ENCODE peak calls at places on chromosomes 12 and 14, in nine cellular contexts. One of them, this sample, is unnamed.

GRCh38 chr12:93785262-93786010 is 108.3 kb downstream of the CRADD start:
- DNase-seq in mammary epithelial cell: peak
- DNase-seq in endothelial cell of umbilical vein: peak
- DNase-seq in fibroblast of lung: peak
- DNase-seq in AG10803: peak
- DNase-seq in OCI-LY7: no peak
- DNase-seq in MM.1S: no peak
- DNase-seq in H7: no peak
- DNase-seq in breast epithelium: no peak
- DNase-seq in this sample: no peak

GRCh38 chr14:30180219-30180618 is 252.6 kb upstream of the PRKD1 start:
- DNase-seq in OCI-LY7: no peak
- DNase-seq in breast epithelium: no peak
- DNase-seq in mammary epithelial cell: no peak
- DNase-seq in endothelial cell of umbilical vein: no peak
- DNase-seq in AG10803: peak
- DNase-seq in MM.1S: no peak
- DNase-seq in H7: no peak
- DNase-seq in fibroblast of lung: peak
- DNase-seq in this sample: no peak

GRCh38 chr14:72545411-72546311 is 348.2 kb downstream of the DPF3 start:
- DNase-seq in mammary epithelial cell: peak
- DNase-seq in AG10803: no peak
- DNase-seq in endothelial cell of umbilical vein: no peak
- DNase-seq in OCI-LY7: no peak
- DNase-seq in MM.1S: no peak
- DNase-seq in fibroblast of lung: no peak
- DNase-seq in H7: no peak
- DNase-seq in breast epithelium: no peak
- DNase-seq in this sample: no peak

GRCh38 chr14:30906752-30907658 is 32.6 kb downstream of the COCH start:
- DNase-seq in fibroblast of lung: peak
- DNase-seq in mammary epithelial cell: peak
- DNase-seq in MM.1S: no peak
- DNase-seq in endothelial cell of umbilical vein: peak
- DNase-seq in breast epithelium: no peak
- DNase-seq in OCI-LY7: peak
- DNase-seq in AG10803: no peak
- DNase-seq in H7: no peak
- DNase-seq in this sample: no peak

GRCh38 chr14:41476526-41476925 is 130.2 kb upstream of the LRFN5 start:
- DNase-seq in AG10803: no peak
- DNase-seq in H7: no peak
- DNase-seq in mammary epithelial cell: peak
- DNase-seq in fibroblast of lung: no peak
- DNase-seq in endothelial cell of umbilical vein: no peak
- DNase-seq in OCI-LY7: no peak
- DNase-seq in MM.1S: no peak
- DNase-seq in breast epithelium: no peak
- DNase-seq in this sample: no peak

GRCh38 chr12:94704452-94704871 is 54.1 kb upstream of the TMCC3 start:
- DNase-seq in breast epithelium: no peak
- DNase-seq in H7: no peak
- DNase-seq in OCI-LY7: no peak
- DNase-seq in AG10803: peak
- DNase-seq in MM.1S: no peak
- DNase-seq in mammary epithelial cell: peak
- DNase-seq in endothelial cell of umbilical vein: peak
- DNase-seq in fibroblast of lung: peak
- DNase-seq in this sample: peak

GRCh38 chr14:25406818-25407217 is 356.9 kb upstream of the STXBP6 start:
- DNase-seq in mammary epithelial cell: peak
- DNase-seq in OCI-LY7: peak
- DNase-seq in MM.1S: peak
- DNase-seq in fibroblast of lung: no peak
- DNase-seq in breast epithelium: no peak
- DNase-seq in AG10803: peak
- DNase-seq in H7: peak
- DNase-seq in endothelial cell of umbilical vein: peak
- DNase-seq in this sample: no peak

GRCh38 chr14:75443203-75443969 is 15.6 kb downstream of the JDP2 start:
- DNase-seq in AG10803: peak
- DNase-seq in H7: no peak
- DNase-seq in OCI-LY7: no peak
- DNase-seq in mammary epithelial cell: no peak
- DNase-seq in endothelial cell of umbilical vein: no peak
- DNase-seq in breast epithelium: no peak
- DNase-seq in fibroblast of lung: no peak
- DNase-seq in MM.1S: no peak
- DNase-seq in this sample: no peak

GRCh38 chr12:46774011-46774633 is 51.7 kb downstream of the SLC38A4 start:
- DNase-seq in mammary epithelial cell: no peak
- DNase-seq in H7: no peak
- DNase-seq in endothelial cell of umbilical vein: no peak
- DNase-seq in fibroblast of lung: peak
- DNase-seq in MM.1S: no peak
- DNase-seq in AG10803: peak
- DNase-seq in breast epithelium: no peak
- DNase-seq in OCI-LY7: no peak
- DNase-seq in this sample: no peak

GRCh38 chr12:62657363-62657632 is 190.7 kb downstream of the MON2 start:
- DNase-seq in endothelial cell of umbilical vein: no peak
- DNase-seq in fibroblast of lung: no peak
- DNase-seq in breast epithelium: no peak
- DNase-seq in OCI-LY7: no peak
- DNase-seq in mammary epithelial cell: no peak
- DNase-seq in AG10803: peak
- DNase-seq in H7: no peak
- DNase-seq in MM.1S: no peak
- DNase-seq in this sample: no peak

GRCh38 chr14:95432152-95433093 is 84.0 kb downstream of the SYNE3 start:
- DNase-seq in AG10803: peak
- DNase-seq in MM.1S: no peak
- DNase-seq in OCI-LY7: peak
- DNase-seq in endothelial cell of umbilical vein: peak
- DNase-seq in fibroblast of lung: peak
- DNase-seq in mammary epithelial cell: peak
- DNase-seq in H7: peak
- DNase-seq in breast epithelium: no peak
- DNase-seq in this sample: no peak

GRCh38 chr12:113232787-113233585 is 11.7 kb downstream of the TPCN1 start:
- DNase-seq in endothelial cell of umbilical vein: no peak
- DNase-seq in AG10803: peak
- DNase-seq in MM.1S: no peak
- DNase-seq in breast epithelium: no peak
- DNase-seq in fibroblast of lung: no peak
- DNase-seq in OCI-LY7: peak
- DNase-seq in H7: peak
- DNase-seq in mammary epithelial cell: no peak
- DNase-seq in this sample: no peak
- H3K4me3 ChIP-seq in endothelial cell of umbilical vein: no peak
- H3K4me3 ChIP-seq in AG10803: peak
- H3K4me3 ChIP-seq in MM.1S: no peak
- H3K4me3 ChIP-seq in breast epithelium: no peak
- H3K4me3 ChIP-seq in fibroblast of lung: no peak
- H3K4me3 ChIP-seq in OCI-LY7: peak
- H3K4me3 ChIP-seq in H7: no peak
- H3K4me3 ChIP-seq in mammary epithelial cell: no peak
- H3K4me3 ChIP-seq in this sample: no peak

DNA sequence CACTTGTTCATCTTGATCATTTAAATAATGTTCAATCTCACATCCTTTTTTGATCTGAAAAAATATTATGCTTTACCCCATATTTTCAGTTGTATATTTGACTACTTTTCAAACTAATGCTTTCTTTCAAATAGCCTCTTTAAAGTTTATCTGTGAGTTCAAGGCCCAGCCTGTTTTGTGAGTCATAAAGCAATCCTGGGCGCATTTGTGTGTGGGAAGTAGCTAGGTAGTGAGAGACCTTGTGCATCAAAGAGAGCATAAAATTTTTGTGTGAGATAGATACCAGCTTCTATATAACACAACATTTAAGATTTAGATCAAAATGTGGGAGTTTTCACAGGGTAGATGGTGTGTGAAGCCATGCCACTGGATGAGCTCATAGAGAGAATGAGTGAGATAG is 405.6 kb downstream of the NAV3 start:
- DNase-seq in H7: no peak
- DNase-seq in MM.1S: no peak
- DNase-seq in breast epithelium: no peak
- DNase-seq in endothelial cell of umbilical vein: no peak
- DNase-seq in mammary epithelial cell: no peak
- DNase-seq in OCI-LY7: no peak
- DNase-seq in fibroblast of lung: no peak
- DNase-seq in AG10803: no peak
- DNase-seq in this sample: no peak
- H3K4me3 ChIP-seq in H7: no peak
- H3K4me3 ChIP-seq in MM.1S: no peak
- H3K4me3 ChIP-seq in breast epithelium: no peak
- H3K4me3 ChIP-seq in endothelial cell of umbilical vein: no peak
- H3K4me3 ChIP-seq in mammary epithelial cell: no peak
- H3K4me3 ChIP-seq in OCI-LY7: no peak
- H3K4me3 ChIP-seq in fibroblast of lung: no peak
- H3K4me3 ChIP-seq in AG10803: no peak
- H3K4me3 ChIP-seq in this sample: no peak

GRCh38 chr12:54139030-54139429 is 49.8 kb downstream of the SMUG1 start:
- DNase-seq in endothelial cell of umbilical vein: no peak
- DNase-seq in AG10803: no peak
- DNase-seq in OCI-LY7: no peak
- DNase-seq in breast epithelium: no peak
- DNase-seq in H7: no peak
- DNase-seq in MM.1S: no peak
- DNase-seq in mammary epithelial cell: no peak
- DNase-seq in fibroblast of lung: no peak
- DNase-seq in this sample: no peak
- H3K4me3 ChIP-seq in endothelial cell of umbilical vein: no peak
- H3K4me3 ChIP-seq in AG10803: no peak
- H3K4me3 ChIP-seq in OCI-LY7: no peak
- H3K4me3 ChIP-seq in breast epithelium: no peak
- H3K4me3 ChIP-seq in H7: no peak
- H3K4me3 ChIP-seq in MM.1S: no peak
- H3K4me3 ChIP-seq in mammary epithelial cell: no peak
- H3K4me3 ChIP-seq in fibroblast of lung: no peak
- H3K4me3 ChIP-seq in this sample: no peak

GRCh38 chr12:113101751-113102150 is 33.8 kb downstream of the RASAL1 start:
- DNase-seq in fibroblast of lung: no peak
- DNase-seq in breast epithelium: no peak
- DNase-seq in OCI-LY7: no peak
- DNase-seq in mammary epithelial cell: no peak
- DNase-seq in H7: no peak
- DNase-seq in AG10803: no peak
- DNase-seq in endothelial cell of umbilical vein: no peak
- DNase-seq in MM.1S: no peak
- DNase-seq in this sample: no peak

GRCh38 chr12:113103756-113104450 is 31.7 kb downstream of the RASAL1 start:
- DNase-seq in H7: peak
- DNase-seq in MM.1S: no peak
- DNase-seq in breast epithelium: no peak
- DNase-seq in OCI-LY7: peak
- DNase-seq in AG10803: no peak
- DNase-seq in mammary epithelial cell: peak
- DNase-seq in endothelial cell of umbilical vein: no peak
- DNase-seq in fibroblast of lung: no peak
- DNase-seq in this sample: no peak

GRCh38 chr12:113105606-113106271 is 29.8 kb downstream of the RASAL1 start:
- DNase-seq in mammary epithelial cell: no peak
- DNase-seq in fibroblast of lung: no peak
- DNase-seq in endothelial cell of umbilical vein: no peak
- DNase-seq in H7: peak
- DNase-seq in AG10803: no peak
- DNase-seq in OCI-LY7: no peak
- DNase-seq in breast epithelium: no peak
- DNase-seq in MM.1S: no peak
- DNase-seq in this sample: no peak

GRCh38 chr12:113104953-113105510 is 30.5 kb downstream of the RASAL1 start:
- DNase-seq in H7: no peak
- DNase-seq in mammary epithelial cell: no peak
- DNase-seq in breast epithelium: no peak
- DNase-seq in OCI-LY7: no peak
- DNase-seq in AG10803: no peak
- DNase-seq in fibroblast of lung: no peak
- DNase-seq in MM.1S: no peak
- DNase-seq in endothelial cell of umbilical vein: no peak
- DNase-seq in this sample: no peak

GRCh38 chr12:113102811-113103210 is 32.8 kb downstream of the RASAL1 start:
- DNase-seq in fibroblast of lung: no peak
- DNase-seq in MM.1S: no peak
- DNase-seq in OCI-LY7: no peak
- DNase-seq in AG10803: no peak
- DNase-seq in H7: no peak
- DNase-seq in endothelial cell of umbilical vein: no peak
- DNase-seq in breast epithelium: no peak
- DNase-seq in mammary epithelial cell: no peak
- DNase-seq in this sample: no peak
- H3K4me3 ChIP-seq in fibroblast of lung: no peak
- H3K4me3 ChIP-seq in MM.1S: no peak
- H3K4me3 ChIP-seq in OCI-LY7: no peak
- H3K4me3 ChIP-seq in AG10803: no peak
- H3K4me3 ChIP-seq in H7: no peak
- H3K4me3 ChIP-seq in endothelial cell of umbilical vein: no peak
- H3K4me3 ChIP-seq in breast epithelium: no peak
- H3K4me3 ChIP-seq in mammary epithelial cell: no peak
- H3K4me3 ChIP-seq in this sample: no peak